ENCODE peak calls at places on chromosomes 12 and 14, in four cellular contexts. Q is tibial artery, Z is RWPE2, K is esophagus muscularis mucosa. I is an unnamed sample. For H3K36me3, the result is how much of the 10 kb centered on the place peaks cover.

GRCh38 chr14:65312859-65313258 is 99.7 kb upstream of the FUT8 start:
- DNase-seq in Q (no peak), Z (no peak), K (no peak), I (no peak)

GRCh38 chr12:47035459-47035858 is 44.0 kb upstream of the PCED1B start:
- DNase-seq in Q (no peak), Z (no peak), K (no peak), I (no peak)

GRCh38 chr12:126537961-126538530 is 1472.8 kb downstream of the AACS start:
- DNase-seq in Q (no peak), Z (no peak), K (no peak), I (no peak)

GRCh38 chr14:33592298-33592697 is 358.6 kb downstream of the EGLN3 start:
- DNase-seq in Q (no peak), Z (no peak), K (no peak), I (no peak)

GRCh38 chr12:6551496-6552139 is 4.2 kb downstream of the IFFO1 start:
- DNase-seq in Q (no peak), Z (no peak), K (no peak), I (peak)

GRCh38 chr12:90024261-90024660 is 315.6 kb upstream of the ATP2B1 start:
- DNase-seq in Q (no peak), Z (no peak), K (no peak), I (no peak)

GRCh38 chr14:37262649-37263048 is 64.9 kb downstream of the MIPOL1 start:
- DNase-seq in Q (no peak), Z (no peak), K (no peak), I (no peak)

GRCh38 chr12:89245090-89245489 is 107.2 kb downstream of the DUSP6 start:
- DNase-seq in Q (no peak), Z (no peak), K (no peak), I (no peak)

DNA sequence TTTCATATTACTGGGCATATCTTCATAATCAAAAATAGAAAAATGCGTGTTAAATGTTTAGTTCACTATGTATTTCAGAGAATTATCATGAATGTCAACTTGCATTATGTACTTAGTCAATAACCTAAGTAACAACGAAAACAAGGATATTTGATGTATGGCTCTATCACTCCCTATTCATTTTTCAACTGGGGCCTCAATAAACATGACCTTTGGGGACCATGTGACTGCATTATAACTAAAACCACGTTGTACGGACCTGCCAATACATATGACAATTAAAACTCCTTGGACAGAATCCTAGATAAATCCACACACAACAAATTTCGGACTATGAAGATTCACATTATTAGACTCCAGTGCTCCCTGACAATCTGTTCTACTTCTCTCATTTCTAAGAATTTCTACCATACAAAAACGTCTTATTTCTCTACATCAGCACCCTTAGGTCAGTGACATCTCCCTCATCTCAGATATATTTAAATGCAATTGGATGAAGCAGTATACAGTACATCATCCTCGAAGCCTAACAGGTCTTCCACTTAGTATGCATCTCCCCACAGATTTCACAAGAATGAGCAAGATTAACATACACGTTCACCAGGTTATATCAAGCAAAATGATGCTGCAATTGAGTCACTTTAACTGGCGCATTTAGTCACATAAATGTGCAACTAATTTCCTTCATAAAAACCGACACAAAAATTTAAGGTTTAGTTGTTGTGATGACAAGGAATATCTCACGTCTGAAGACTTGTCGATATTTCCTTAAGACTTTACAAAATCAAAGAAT is 1.5 kb downstream of the UBE2N start:
- DNase-seq in Q (no peak), Z (no peak), K (no peak), I (no peak)
- H3K27ac ChIP-seq in Q (peak), Z (peak), K (no peak), I (no peak)

GRCh38 chr12:118055865-118056773 is 4.9 kb downstream of the WSB2 start:
- DNase-seq in Q (no peak), Z (no peak), K (no peak), I (no peak)

GRCh38 chr12:118052324-118053070 is 8.5 kb downstream of the WSB2 start:
- DNase-seq in Q (peak), Z (peak), K (no peak), I (peak)

GRCh38 chr12:118058227-118058626 is 2.8 kb downstream of the WSB2 start:
- DNase-seq in Q (no peak), Z (no peak), K (no peak), I (no peak)

GRCh38 chr12:118053071-118053985 is 7.7 kb downstream of the WSB2 start:
- DNase-seq in Q (no peak), Z (no peak), K (no peak), I (no peak)

DNA sequence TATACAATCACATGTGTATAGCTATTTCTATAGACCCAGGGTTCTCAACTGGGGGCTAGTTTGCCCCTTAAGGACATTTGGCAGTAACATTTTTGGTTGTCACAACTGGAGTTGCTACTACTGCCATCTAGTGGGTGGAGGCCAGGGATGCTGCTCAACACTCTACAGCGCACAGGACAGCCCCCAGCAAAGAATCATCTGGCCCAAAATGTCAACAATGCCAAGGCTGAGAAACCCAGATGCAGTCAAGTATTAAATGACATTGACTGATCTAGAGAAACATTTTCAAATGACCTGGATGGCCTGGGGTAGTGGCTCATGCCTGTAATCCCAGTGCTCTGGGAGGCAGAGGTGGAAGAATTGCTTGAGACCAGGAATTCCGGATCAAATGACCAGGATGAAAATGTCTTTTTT is 5.8 kb downstream of the WSB2 start:
- DNase-seq in Q (peak), Z (no peak), K (no peak), I (peak)
- TF ChIP-seq CTCF in Q (peak), Z (peak), K (peak), I (peak)

GRCh38 chr12:53212931-53213330 is 5.9 kb upstream of the ITGB7 start:
- DNase-seq in Q (no peak), Z (no peak), K (no peak), I (no peak)
- H3K36me3 ChIP-seq in Q (under half), Z (half or more), K (half or more), I (under half)

DNA sequence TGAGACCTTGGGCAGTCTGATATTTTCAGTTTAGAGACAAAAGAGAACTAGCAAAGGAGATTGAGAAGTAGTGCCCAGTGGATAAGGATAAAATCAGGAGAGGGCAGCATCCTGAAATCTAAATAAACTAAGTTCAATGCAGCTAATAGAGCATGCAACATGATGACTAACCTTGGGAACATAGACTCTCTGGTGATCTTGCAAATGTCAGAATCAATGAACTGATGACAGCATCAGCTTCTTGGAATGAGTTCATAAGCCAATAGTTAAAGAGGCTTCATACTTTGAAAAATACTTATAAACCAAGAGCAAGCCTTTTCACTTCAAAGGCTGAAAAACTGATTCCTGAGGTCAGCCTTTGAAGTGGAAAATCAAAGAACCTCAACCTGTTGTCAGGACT is 8.2 kb downstream of the TAS2R19 start:
- DNase-seq in Q (no peak), Z (no peak), K (no peak), I (no peak)
- H3K27ac ChIP-seq in Q (no peak), Z (no peak), K (no peak), I (no peak)

DNA sequence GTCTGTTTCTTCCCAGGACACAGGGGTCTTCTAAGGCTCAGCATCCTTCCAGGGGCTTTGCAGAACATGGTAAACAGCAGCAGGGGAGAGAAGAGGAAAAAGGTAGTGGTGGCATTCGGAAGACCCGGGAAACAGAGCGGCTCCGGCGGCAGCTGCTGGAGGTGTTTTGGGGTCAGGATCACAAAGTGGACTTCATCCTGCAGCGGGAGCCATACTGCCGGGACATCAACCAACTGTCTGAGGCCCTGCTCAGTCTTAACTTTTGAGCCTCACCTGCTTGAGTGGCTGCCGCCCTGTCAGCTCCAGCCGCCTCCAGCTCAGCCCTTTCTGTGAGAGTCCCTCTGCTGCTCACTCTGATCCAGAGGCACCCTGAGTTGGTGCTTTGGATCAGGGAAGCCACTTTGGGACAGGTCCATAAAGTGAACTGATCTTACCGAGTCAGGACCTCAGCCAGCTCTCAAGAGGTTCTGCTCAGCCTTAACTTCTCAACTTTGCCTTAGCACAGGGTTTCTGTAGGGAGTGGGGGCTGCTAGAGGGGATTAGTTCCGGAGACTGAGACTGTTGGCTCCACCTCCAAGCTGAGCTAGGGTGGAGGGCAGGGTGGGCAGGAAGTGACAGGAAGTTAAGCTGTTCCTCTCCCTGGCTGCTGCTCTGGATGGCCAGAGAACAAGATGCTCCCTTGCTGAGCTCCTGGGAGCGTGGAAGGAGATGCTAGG is 5.4 kb downstream of the SDR39U1 start:
- DNase-seq in Q (no peak), Z (no peak), K (peak), I (no peak)
- TF ChIP-seq CTCF in Q (peak), Z (peak), K (no peak), I (no peak)

GRCh38 chr12:109930028-109930800 is 30.1 kb downstream of the TCHP start:
- DNase-seq in Q (no peak), Z (no peak), K (no peak), I (no peak)

GRCh38 chr12:109937371-109937770 is 37.3 kb downstream of the TCHP start:
- DNase-seq in Q (no peak), Z (no peak), K (no peak), I (no peak)

GRCh38 chr12:109931143-109931542 is 31.1 kb downstream of the TCHP start:
- DNase-seq in Q (no peak), Z (no peak), K (no peak), I (no peak)

GRCh38 chr12:109932878-109933503 is 32.9 kb downstream of the TCHP start:
- DNase-seq in Q (no peak), Z (no peak), K (no peak), I (peak)

DNA sequence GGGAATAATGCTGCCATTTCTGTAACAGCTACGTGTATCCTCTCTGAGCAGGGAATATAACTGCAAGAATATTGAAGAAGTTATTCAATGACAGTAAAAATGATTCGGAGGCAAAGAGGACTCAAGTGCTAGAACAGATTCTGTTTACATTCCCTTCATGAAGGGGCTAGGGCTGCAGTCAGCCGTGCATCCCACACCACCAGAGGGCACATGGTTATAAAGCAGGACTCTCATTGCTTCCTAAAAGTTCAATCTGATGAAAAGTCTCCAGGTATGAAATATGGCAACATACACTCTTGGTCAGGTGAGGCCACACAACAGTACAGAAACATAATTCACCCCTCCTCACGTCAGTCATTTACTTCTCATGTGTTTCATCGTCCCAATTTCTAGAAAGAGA is 34.0 kb downstream of the TCHP start:
- DNase-seq in Q (no peak), Z (no peak), K (no peak), I (no peak)
- H3K36me3 ChIP-seq in Q (half or more), Z (under half), K (half or more), I (under half)

DNA sequence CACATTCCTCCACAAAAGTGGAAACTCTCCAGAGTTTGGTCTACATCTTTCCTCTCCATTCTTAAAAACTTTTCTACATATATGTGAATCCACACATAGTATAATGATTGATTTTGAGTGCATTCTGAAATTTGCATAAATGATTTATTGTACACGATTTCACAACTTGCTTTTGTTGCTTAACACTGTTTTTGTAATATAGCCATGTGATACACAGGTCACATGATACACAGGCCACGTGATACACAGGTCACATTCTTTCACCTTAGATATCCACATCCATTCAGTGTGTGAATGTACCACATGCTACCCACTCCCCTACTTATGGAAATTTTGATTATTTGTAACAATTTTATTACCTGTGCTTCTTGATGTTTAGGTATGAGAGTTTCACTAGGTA is 319.1 kb downstream of the ZFP36L1 start:
- DNase-seq in Q (no peak), Z (no peak), K (no peak), I (no peak)
- H3K27ac ChIP-seq in Q (no peak), Z (peak), K (no peak), I (no peak)

DNA sequence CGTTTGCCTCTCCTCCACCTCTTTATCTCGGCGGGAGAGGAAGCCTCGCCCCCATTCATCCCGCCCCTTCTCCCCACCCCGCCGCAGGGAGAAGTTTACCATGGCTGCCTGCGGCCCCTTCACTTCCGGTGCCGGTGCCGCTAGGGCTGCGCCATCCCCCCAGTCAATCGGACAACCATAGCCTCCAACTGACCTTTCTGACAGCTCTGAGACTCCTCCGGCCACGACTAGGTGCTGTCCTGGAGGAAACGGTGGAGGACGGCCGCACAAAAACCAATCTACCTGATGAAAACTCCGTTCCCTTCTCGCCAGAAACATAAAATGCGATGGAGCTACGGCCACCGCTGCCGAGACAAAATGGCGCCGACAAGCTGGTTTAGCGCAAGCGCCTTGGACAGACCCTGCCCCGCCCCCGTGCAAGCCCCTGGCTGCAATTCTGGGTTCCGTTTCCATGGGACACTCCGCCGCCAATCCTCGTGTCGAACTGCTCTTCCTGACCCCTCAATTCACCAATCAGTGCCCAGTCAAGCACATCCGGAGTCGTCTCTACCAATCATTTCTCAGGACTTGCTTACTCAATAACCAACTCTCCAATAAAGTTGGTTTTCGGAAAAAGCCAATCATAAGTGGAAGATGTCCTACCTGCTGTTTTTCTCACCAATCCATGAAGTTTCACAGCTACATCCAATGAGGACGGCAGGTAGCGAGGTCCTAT is 436 bp upstream of the ARID4A start:
- DNase-seq in Q (peak), Z (peak), K (peak), I (peak)
- TF ChIP-seq CTCF in Q (peak), Z (peak), K (no peak), I (no peak)

GRCh38 chr12:112063264-112063663 is 45.3 kb downstream of the NAA25 start:
- DNase-seq in Q (no peak), Z (no peak), K (no peak), I (no peak)
- H3K36me3 ChIP-seq in Q (half or more), Z (half or more), K (half or more), I (under half)

I was measured in tibial nerve.